ENCODE peak calls at places on chromosomes 13 and 19, in five cellular contexts. R, G, X, B and K are unnamed samples.

GRCh38 chr19:29532097-29532496 is 6.3 kb downstream of the VSTM2B start:
- DNase-seq in G (no peak), B (no peak), R (no peak), X (no peak), K (no peak)

GRCh38 chr13:92196566-92197256 is 798.3 kb downstream of the GPC5 start:
- DNase-seq in B (no peak), X (no peak), R (no peak), G (no peak), K (no peak)

GRCh38 chr13:49020940-49021548 is 45.3 kb downstream of the FNDC3A start:
- DNase-seq in G (no peak), X (no peak), B (peak), R (no peak), K (no peak)

GRCh38 chr19:23882493-23882892 is 32.2 kb upstream of the ZNF726 start:
- DNase-seq in X (no peak), B (peak), R (no peak), G (no peak), K (no peak)

GRCh38 chr19:19615086-19615485 is 3.4 kb downstream of the PBX4 start:
- DNase-seq in X (no peak), G (no peak), R (no peak), B (peak), K (no peak)

GRCh38 chr13:101018720-101019119 is 344.1 kb upstream of the TMTC4 start:
- DNase-seq in R (peak), G (no peak), B (peak), X (no peak), K (no peak)

GRCh38 chr13:86383561-86383960 is 584.3 kb upstream of the SLITRK6 start:
- DNase-seq in X (no peak), R (no peak), B (no peak), G (no peak), K (no peak)

GRCh38 chr19:49442793-49443365 is 1.6 kb upstream of the SLC17A7 start:
- DNase-seq in X (no peak), R (no peak), G (peak), B (peak), K (no peak)

GRCh38 chr19:35327642-35328041 is 1.3 kb upstream of the CD22 start:
- DNase-seq in R (no peak), B (no peak), G (no peak), X (no peak), K (no peak)

GRCh38 chr13:48258002-48258401 is 25.0 kb downstream of the ITM2B start:
- DNase-seq in R (no peak), G (no peak), B (no peak), X (no peak), K (no peak)

GRCh38 chr13:49410006-49410405 is 33.9 kb downstream of the CAB39L start:
- DNase-seq in X (no peak), B (no peak), R (no peak), G (no peak), K (no peak)

GRCh38 chr13:97974773-97975172 is 21.3 kb downstream of the IPO5 start:
- DNase-seq in R (no peak), B (peak), G (no peak), X (no peak), K (no peak)

GRCh38 chr13:46479286-46479685 is 73.7 kb upstream of the LRCH1 start:
- DNase-seq in B (no peak), R (no peak), G (no peak), X (no peak), K (no peak)

GRCh38 chr13:79270859-79271258 is 135.2 kb downstream of the RBM26 start:
- DNase-seq in B (no peak), G (no peak), X (no peak), R (no peak), K (no peak)

GRCh38 chr19:45595814-45596213 is 6.2 kb downstream of the GPR4 start:
- DNase-seq in B (peak), G (no peak), X (no peak), R (no peak), K (no peak)

GRCh38 chr13:41649659-41650058 is 192.3 kb downstream of the RGCC start:
- DNase-seq in R (no peak), B (peak), G (no peak), X (no peak), K (peak)

GRCh38 chr19:29893606-29894284 is 48.3 kb upstream of the URI1 start:
- DNase-seq in G (no peak), X (no peak), B (no peak), R (no peak), K (no peak)

GRCh38 chr13:78241278-78241919 is 322.8 kb upstream of the EDNRB start:
- DNase-seq in X (no peak), G (no peak), R (no peak), B (peak), K (peak)

GRCh38 chr13:38575427-38575826 is 111.5 kb upstream of the FREM2 start:
- DNase-seq in B (no peak), X (no peak), G (no peak), R (no peak), K (no peak)

GRCh38 chr13:43792456-43792855 is 5.7 kb upstream of the ENOX1 start:
- DNase-seq in B (peak), X (no peak), R (no peak), G (no peak), K (no peak)

GRCh38 chr13:32840840-32841713 is 175.1 kb upstream of the KL start:
- DNase-seq in B (no peak), X (no peak), R (no peak), G (no peak), K (no peak)

GRCh38 chr19:4647676-4648644 is 8.6 kb downstream of the TNFAIP8L1 start:
- DNase-seq in G (peak), B (no peak), X (no peak), R (no peak), K (no peak)

GRCh38 chr19:49092686-49093085 is 7.4 kb downstream of the SNRNP70 start:
- DNase-seq in X (no peak), B (no peak), R (no peak), G (no peak), K (no peak)

GRCh38 chr13:75219479-75220237 is 262.3 kb downstream of the TBC1D4 start:
- DNase-seq in R (no peak), G (peak), X (peak), B (peak), K (peak)

GRCh38 chr19:7013678-7014077 is 7.6 kb downstream of the MBD3L2B start:
- DNase-seq in R (no peak), B (peak), X (no peak), G (no peak), K (no peak)

GRCh38 chr19:48481846-48482639 is 12.9 kb downstream of the CYTH2 start:
- DNase-seq in B (peak), G (no peak), R (no peak), X (no peak), K (no peak)

GRCh38 chr13:79434578-79434977 is 28.5 kb upstream of the RBM26 start:
- DNase-seq in R (no peak), B (peak), X (no peak), G (no peak), K (no peak)

GRCh38 chr13:65966991-65967451 is 1263.1 kb downstream of the PCDH9 start:
- DNase-seq in B (peak), X (no peak), R (no peak), G (no peak), K (peak)

GRCh38 chr19:5801796-5802616 is 2.9 kb upstream of the NRTN start:
- DNase-seq in G (no peak), R (no peak), B (peak), X (no peak), K (no peak)

GRCh38 chr19:4018775-4019504 is 11.4 kb downstream of the PIAS4 start:
- DNase-seq in G (no peak), B (no peak), X (no peak), R (no peak), K (no peak)

GRCh38 chr13:113805431-113806103 is 46.5 kb downstream of the TMEM255B start:
- DNase-seq in R (no peak), B (no peak), G (no peak), X (no peak), K (no peak)

GRCh38 chr13:113806104-113806471 is 47.1 kb downstream of the TMEM255B start:
- DNase-seq in G (no peak), B (no peak), R (no peak), X (no peak), K (no peak)

GRCh38 chr13:113804703-113805430 is 45.8 kb downstream of the TMEM255B start:
- DNase-seq in B (no peak), G (no peak), X (no peak), R (no peak), K (no peak)

GRCh38 chr13:113808058-113808834 is 49.2 kb downstream of the TMEM255B start:
- DNase-seq in R (no peak), X (no peak), B (no peak), G (no peak), K (no peak)

DNA sequence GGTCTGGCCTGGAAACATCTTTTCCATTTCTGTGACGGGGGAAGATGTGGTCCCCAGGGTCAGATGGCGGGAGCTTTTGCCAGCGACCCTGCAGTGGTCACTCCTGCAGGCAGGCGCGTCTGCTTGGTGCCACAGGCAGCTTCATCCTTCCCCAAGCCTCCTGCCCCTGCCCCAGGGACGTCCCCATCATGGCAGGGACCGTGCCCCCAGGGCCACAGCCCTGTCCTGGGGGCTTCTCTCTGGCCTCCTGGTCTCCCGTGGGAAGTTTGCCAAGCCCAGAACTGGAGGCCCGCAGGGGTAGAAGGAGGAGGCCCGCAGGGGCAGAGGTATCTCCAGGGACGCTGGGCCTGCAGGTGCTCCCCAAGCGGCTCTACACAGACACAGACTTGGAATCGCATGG is 47.5 kb downstream of the TMEM255B start:
- DNase-seq in G (no peak), R (no peak), X (no peak), B (no peak), K (no peak)
- H3K4me3 ChIP-seq in G (no peak), R (no peak), X (no peak), B (no peak), K (no peak)

GRCh38 chr13:99505814-99506269 is 4.6 kb downstream of the TM9SF2 start:
- DNase-seq in R (no peak), B (peak), X (no peak), G (no peak), K (no peak)
- H3K4me3 ChIP-seq in R (no peak), B (peak), X (no peak), G (peak), K (no peak)

GRCh38 chr19:10290876-10291553 is 1.3 kb downstream of the ICAM5 start:
- DNase-seq in G (no peak), R (no peak), X (peak), B (peak), K (no peak)

GRCh38 chr19:10288662-10289166 is 1.0 kb upstream of the ICAM5 start:
- DNase-seq in G (no peak), R (no peak), X (no peak), B (peak), K (peak)

GRCh38 chr19:10290439-10290875 is 705 bp downstream of the ICAM5 start:
- DNase-seq in G (no peak), X (no peak), B (peak), R (no peak), K (no peak)

GRCh38 chr19:10289836-10290438 is at the start of gene ICAM5:
- DNase-seq in G (no peak), R (no peak), X (no peak), B (peak), K (no peak)

DNA sequence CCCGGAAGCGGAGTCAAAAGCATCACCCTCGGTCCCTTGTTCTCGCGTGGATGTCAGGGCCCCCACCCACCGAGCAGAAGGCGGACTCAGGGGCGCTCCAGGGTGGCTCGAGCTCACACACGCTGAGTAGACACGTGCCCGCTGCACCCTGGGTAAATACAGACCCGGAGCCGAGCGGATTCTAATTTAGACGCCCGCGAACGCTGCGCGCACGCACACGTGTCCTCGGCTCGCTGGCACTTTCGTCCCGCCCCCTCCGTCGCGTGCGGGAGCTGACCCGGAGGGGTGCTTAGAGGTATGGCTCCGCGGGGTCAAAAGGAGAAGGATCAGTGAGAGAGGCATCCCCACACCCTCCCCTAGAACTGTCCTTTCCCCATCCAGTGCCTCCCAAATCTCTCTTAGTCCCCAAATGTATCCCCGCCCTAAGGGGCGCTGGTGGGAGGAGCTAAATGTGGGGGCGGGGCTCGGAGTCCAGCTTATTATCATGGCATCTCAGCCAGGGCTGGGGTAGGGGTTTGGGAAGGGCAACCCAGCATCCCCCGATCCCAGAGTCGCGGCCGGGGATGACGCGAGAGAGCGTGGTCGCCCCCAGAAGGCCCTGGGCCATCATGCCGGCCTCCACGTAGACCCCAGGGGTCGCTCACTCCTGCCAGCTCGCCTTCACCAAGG is 451 bp upstream of the ICAM5 start:
- DNase-seq in X (peak), B (peak), R (no peak), G (peak), K (peak)
- H3K4me3 ChIP-seq in X (peak), B (peak), R (peak), G (peak), K (peak)

GRCh38 chr19:8366961-8367326 is 3.0 kb downstream of the ANGPTL4 start:
- DNase-seq in B (peak), R (no peak), X (no peak), G (peak), K (no peak)

GRCh38 chr19:8367327-8368001 is 3.5 kb downstream of the ANGPTL4 start:
- DNase-seq in B (peak), X (no peak), R (peak), G (peak), K (no peak)

GRCh38 chr19:8368136-8368535 is 4.2 kb downstream of the ANGPTL4 start:
- DNase-seq in X (no peak), R (no peak), B (no peak), G (no peak), K (no peak)

GRCh38 chr19:8363803-8364771 is at the start of gene ANGPTL4:
- DNase-seq in R (no peak), B (peak), X (peak), G (peak), K (no peak)

GRCh38 chr19:8366121-8366581 is 2.2 kb downstream of the ANGPTL4 start:
- DNase-seq in X (no peak), B (no peak), R (no peak), G (no peak), K (no peak)
- H3K4me3 ChIP-seq in X (no peak), B (no peak), R (no peak), G (peak), K (no peak)

DNA sequence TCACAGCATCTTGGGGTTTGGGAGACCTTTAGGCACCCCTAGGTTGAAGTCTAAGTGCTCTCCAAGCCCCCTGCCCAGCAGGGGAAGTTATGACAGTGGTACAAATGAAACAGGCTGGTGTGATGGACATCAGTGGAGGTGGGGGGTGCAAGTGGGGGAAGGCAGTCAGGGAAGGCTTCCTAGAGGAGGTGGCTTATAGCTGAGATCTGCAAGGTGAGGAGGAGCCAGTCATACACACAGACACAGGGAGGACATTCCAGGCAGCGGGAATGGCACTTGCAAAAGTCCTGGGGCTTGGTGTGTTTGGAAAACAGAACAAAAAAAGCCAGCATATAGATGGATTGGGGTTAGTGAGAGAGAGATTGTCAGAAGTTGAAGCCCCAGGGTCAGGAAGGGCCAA is 11.6 kb downstream of the HSH2D start:
- DNase-seq in B (no peak), G (no peak), R (no peak), X (no peak), K (no peak)
- H3K4me3 ChIP-seq in B (no peak), G (no peak), R (no peak), X (no peak), K (no peak)

GRCh38 chr19:18420931-18421330 is 1.7 kb downstream of the SSBP4 start:
- DNase-seq in B (no peak), G (no peak), X (no peak), R (no peak), K (no peak)
- H3K4me3 ChIP-seq in B (peak), G (peak), X (peak), R (peak), K (peak)

GRCh38 chr19:13014921-13015280 is 19.6 kb downstream of the NFIX start:
- DNase-seq in G (no peak), X (no peak), R (no peak), B (peak), K (no peak)

GRCh38 chr19:13012690-13013608 is 17.7 kb downstream of the NFIX start:
- DNase-seq in R (no peak), X (peak), G (peak), B (peak), K (no peak)

GRCh38 chr19:13015361-13016231 is 20.3 kb downstream of the NFIX start:
- DNase-seq in G (no peak), B (peak), R (no peak), X (no peak), K (peak)

GRCh38 chr19:13013649-13014048 is 18.4 kb downstream of the NFIX start:
- DNase-seq in B (peak), G (no peak), R (no peak), X (no peak), K (no peak)

DNA sequence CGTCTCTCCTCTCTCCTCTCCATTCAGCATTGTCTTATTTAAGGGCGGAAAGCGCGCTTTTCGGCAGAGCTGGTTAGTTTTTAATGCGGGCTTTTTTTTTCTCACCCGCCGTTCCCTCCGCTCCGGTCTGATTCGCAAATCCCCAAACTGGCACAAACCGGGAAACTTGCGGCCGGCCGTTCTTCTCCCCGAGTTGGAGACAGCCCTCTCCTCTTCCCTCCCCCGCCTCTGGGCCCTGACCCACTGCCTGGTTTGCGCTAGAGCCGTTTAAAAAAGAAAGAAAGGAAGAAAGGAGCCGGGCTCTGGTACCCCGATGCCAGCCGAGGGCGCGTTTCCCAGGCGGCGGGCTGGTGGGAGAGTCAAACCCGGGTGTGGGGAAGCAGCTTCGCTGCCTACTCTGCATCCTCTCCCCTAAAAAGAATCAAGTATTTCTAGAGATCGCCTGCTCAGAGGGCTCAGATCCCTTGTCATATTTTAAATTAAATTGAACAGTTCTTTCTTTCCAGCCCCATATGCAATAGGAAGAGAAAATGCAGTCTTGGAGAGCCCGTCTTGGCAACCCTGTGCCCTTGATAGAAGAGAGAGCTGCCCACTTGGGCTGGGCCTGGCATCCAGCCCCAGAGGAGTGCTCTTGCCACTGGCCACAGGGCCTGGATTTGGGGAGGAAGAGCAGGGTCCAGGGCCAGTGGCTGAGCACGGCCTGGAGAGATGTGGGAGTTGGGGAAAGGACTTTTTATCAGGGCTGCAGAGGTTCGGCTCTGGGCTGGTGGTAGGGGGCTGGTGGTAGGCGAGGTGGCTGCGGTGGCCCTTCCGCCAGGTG is 19.0 kb downstream of the NFIX start:
- DNase-seq in G (no peak), X (no peak), R (no peak), B (peak), K (no peak)
- H3K4me3 ChIP-seq in G (peak), X (peak), R (no peak), B (peak), K (no peak)